ENCODE peak calls at places on chromosome 2, in eight cellular contexts. C, S, I, N, J, Q, L and R are unnamed samples.

GRCh38 chr2:74813201-74813600 is 20.7 kb upstream of the HK2 start:
- DNase-seq in Q (no peak), C (no peak), S (no peak), J (no peak), I (no peak), L (no peak), N (no peak), R (no peak)

GRCh38 chr2:218887079-218887478 is 6.4 kb downstream of the WNT10A start:
- DNase-seq in L (no peak), I (no peak), S (no peak), C (no peak), Q (no peak), J (no peak), N (no peak), R (no peak)

GRCh38 chr2:96427917-96428316 is 77.2 kb downstream of the NEURL3 start:
- DNase-seq in S (peak; percentile 99), Q (no peak), C (no peak), L (no peak), N (no peak), J (no peak), I (peak; percentile 97), R (peak; percentile 98)

GRCh38 chr2:237901932-237902846 is 42.8 kb downstream of the RAMP1 start:
- DNase-seq in S (no peak), Q (no peak), N (no peak), J (no peak), I (no peak), L (no peak), C (no peak), R (no peak)

GRCh38 chr2:70461414-70461813 is 92.2 kb downstream of the TGFA start:
- DNase-seq in I (peak; percentile 20), S (no peak), C (no peak), N (no peak), J (no peak), L (no peak), Q (no peak), R (no peak)

GRCh38 chr2:118056165-118056534 is 32.1 kb upstream of the INSIG2 start:
- DNase-seq in Q (no peak), C (no peak), I (no peak), S (no peak), L (no peak), J (no peak), N (peak; percentile 12), R (no peak)

GRCh38 chr2:30408961-30409387 is 38.1 kb upstream of the LCLAT1 start:
- DNase-seq in I (peak; percentile 39), L (no peak), N (no peak), C (no peak), J (no peak), S (no peak), Q (no peak), R (no peak)

GRCh38 chr2:100596465-100596864 is 33.7 kb downstream of the PDCL3 start:
- DNase-seq in C (no peak), S (no peak), J (no peak), N (no peak), I (peak; percentile 38), L (no peak), Q (no peak), R (no peak)

GRCh38 chr2:224865016-224865415 is 148.9 kb upstream of the CCDC195 start:
- DNase-seq in J (no peak), I (no peak), L (no peak), Q (no peak), S (no peak), C (no peak), N (no peak), R (no peak)

GRCh38 chr2:108533832-108534576 is at the start of gene LIMS1:
- DNase-seq in L (peak; percentile 91), C (peak; percentile 77), J (peak; percentile 95), I (peak; percentile 91), Q (peak; percentile 96), N (peak; percentile 89), S (no peak), R (peak; percentile 85)

GRCh38 chr2:28359222-28360065 is 33.2 kb upstream of the FOSL2 start:
- DNase-seq in Q (no peak), L (peak; percentile 73), N (peak; percentile 45), J (no peak), I (peak; percentile 83), S (no peak), C (no peak), R (no peak)

GRCh38 chr2:43745457-43745856 is 28.4 kb upstream of the DYNC2LI1 start:
- DNase-seq in L (no peak), N (no peak), S (no peak), Q (no peak), I (no peak), J (no peak), C (no peak), R (no peak)

GRCh38 chr2:225041210-225041870 is 928 bp downstream of the DOCK10 start:
- DNase-seq in I (no peak), N (peak; percentile 74), Q (peak; percentile 32), L (peak; percentile 42), J (no peak), C (no peak), S (peak; percentile 55), R (no peak)

GRCh38 chr2:11077411-11077810 is 77.9 kb upstream of the SLC66A3 start:
- DNase-seq in J (no peak), I (no peak), L (no peak), N (no peak), S (no peak), Q (no peak), C (no peak), R (no peak)

GRCh38 chr2:99858951-99859596 is 283.3 kb downstream of the AFF3 start:
- DNase-seq in S (peak; percentile 88), J (no peak), L (no peak), I (no peak), N (no peak), C (no peak), Q (no peak), R (no peak)

GRCh38 chr2:886072-887022 is 64.3 kb upstream of the SNTG2 start:
- DNase-seq in Q (no peak), N (no peak), J (no peak), I (no peak), C (no peak), S (no peak), L (no peak), R (no peak)

GRCh38 chr2:235979753-235980459 is 188.3 kb downstream of the GBX2 start:
- DNase-seq in C (no peak), L (no peak), S (no peak), I (no peak), Q (no peak), N (no peak), J (no peak), R (no peak)

GRCh38 chr2:237696471-237696870 is 69.1 kb downstream of the LRRFIP1 start:
- DNase-seq in I (no peak), Q (peak; percentile 56), L (no peak), C (no peak), J (no peak), N (no peak), S (no peak), R (no peak)

GRCh38 chr2:29096969-29097368 is 18.2 kb upstream of the CLIP4 start:
- DNase-seq in L (no peak), S (no peak), J (no peak), I (no peak), C (no peak), Q (no peak), N (no peak), R (no peak)

GRCh38 chr2:186696337-186696736 is 2.5 kb downstream of the FAM171B start:
- DNase-seq in I (no peak), Q (no peak), S (no peak), L (no peak), N (no peak), J (no peak), C (no peak), R (no peak)

GRCh38 chr2:151363709-151364108 is 6.3 kb downstream of the TNFAIP6 start:
- DNase-seq in C (no peak), S (no peak), N (peak; percentile 46), J (no peak), L (no peak), I (no peak), Q (peak; percentile 52), R (no peak)

GRCh38 chr2:96163768-96164429 is 18.7 kb upstream of the DUSP2 start:
- DNase-seq in I (no peak), L (no peak), C (no peak), J (no peak), S (no peak), Q (no peak), N (no peak), R (no peak)

GRCh38 chr2:27147935-27148334 is 869 bp upstream of the TCF23 start:
- DNase-seq in Q (no peak), I (no peak), C (no peak), S (no peak), N (no peak), J (no peak), L (no peak), R (no peak)

GRCh38 chr2:45643543-45644542 is 7.6 kb upstream of the PRKCE start:
- DNase-seq in S (no peak), L (peak; percentile 82), Q (peak; percentile 86), N (peak; percentile 35), C (peak; percentile 84), J (peak; percentile 88), I (peak; percentile 64), R (peak; percentile 33)

GRCh38 chr2:1993711-1994682 is 249.7 kb upstream of the PXDN start:
- DNase-seq in N (no peak), S (no peak), Q (no peak), C (no peak), J (no peak), I (no peak), L (no peak), R (no peak)

GRCh38 chr2:101223814-101224231 is 28.9 kb upstream of the CNOT11 start:
- DNase-seq in J (no peak), L (peak; percentile 4), C (no peak), S (no peak), N (no peak), Q (no peak), I (no peak), R (no peak)

GRCh38 chr2:96107883-96108551 is 8.4 kb downstream of the ADRA2B start:
- DNase-seq in S (no peak), N (no peak), I (no peak), J (no peak), C (no peak), L (no peak), Q (peak; percentile 11), R (no peak)

GRCh38 chr2:237320801-237321563 is 93.0 kb downstream of the COL6A3 start:
- DNase-seq in I (no peak), C (no peak), L (no peak), S (no peak), J (no peak), Q (peak; percentile 85), N (peak; percentile 12), R (no peak)

GRCh38 chr2:173680574-173680973 is 284.6 kb downstream of the SP3 start:
- DNase-seq in N (no peak), L (no peak), I (no peak), Q (no peak), S (no peak), J (no peak), C (no peak), R (no peak)

GRCh38 chr2:10398496-10398895 is 49.6 kb downstream of the ODC1 start:
- DNase-seq in N (no peak), L (no peak), C (no peak), J (peak; percentile 65), S (no peak), Q (peak; percentile 58), I (no peak), R (no peak)

GRCh38 chr2:236394571-236394970 is 130.4 kb upstream of the ASB18 start:
- DNase-seq in L (no peak), J (no peak), Q (no peak), S (no peak), I (no peak), N (no peak), C (no peak), R (no peak)

GRCh38 chr2:159226059-159226461 is 60.4 kb downstream of the WDSUB1 start:
- DNase-seq in J (no peak), I (no peak), S (no peak), L (no peak), Q (no peak), C (no peak), N (no peak), R (peak; percentile 39)

GRCh38 chr2:171712051-171712450 is 24.8 kb downstream of the DYNC1I2 start:
- DNase-seq in I (peak; percentile 6), J (no peak), C (no peak), L (no peak), Q (no peak), S (peak; percentile 87), N (no peak), R (peak; percentile 23)

GRCh38 chr2:86774862-86775261 is 15.9 kb downstream of the CD8A start:
- DNase-seq in J (no peak), I (no peak), S (no peak), Q (no peak), L (no peak), N (no peak), C (no peak), R (no peak)